ENCODE peak calls at places on chromosome 9, in four cellular contexts. S is iris pigment epithelial cell; W is activated CD4-positive, alpha-beta T cell treated with anti-CD3 and anti-CD28 coated beads, Interleukin-2, amount 50 U/mL, for 48 hours; R is activated naive CD8-positive, alpha-beta T cell treated with anti-CD3 and anti-CD28 coated beads, Interleukin-2, amount 50 U/mL, for 24 hours. E is an unnamed sample.

GRCh38 chr9:2321523-2322148 is 300.0 kb upstream of the VLDLR start:
- DNase-seq in S (no peak), W (no peak), R (no peak), E (no peak)

GRCh38 chr9:137423001-137423809 is at the start of the genes EXD3 and NOXA1:
- DNase-seq in S (peak), W (peak), R (peak), E (peak)

GRCh38 chr9:17134843-17135577 is at the start of gene CNTLN:
- DNase-seq in S (peak), W (peak), R (peak), E (peak)

GRCh38 chr9:133715295-133715865 is 22.8 kb downstream of the SARDH start:
- DNase-seq in S (peak), W (no peak), R (no peak), E (no peak)

GRCh38 chr9:86751207-86751606 is 196.1 kb downstream of the GAS1 start:
- DNase-seq in S (peak), W (no peak), R (no peak), E (no peak)

GRCh38 chr9:72753261-72753893 is 199.5 kb downstream of the ALDH1A1 start:
- DNase-seq in S (peak), W (no peak), R (no peak), E (no peak)

GRCh38 chr9:7210854-7211637 is 453.3 kb downstream of the KDM4C start:
- DNase-seq in S (no peak), W (no peak), R (no peak), E (no peak)

GRCh38 chr9:12785251-12785880 is 10.5 kb downstream of the LURAP1L start:
- DNase-seq in S (peak), W (no peak), R (no peak), E (no peak)

GRCh38 chr9:98127226-98127625 is 8.2 kb upstream of the TRIM14 start:
- DNase-seq in S (no peak), W (no peak), R (no peak), E (no peak)

GRCh38 chr9:116692619-116693018 is 5.5 kb downstream of the TRIM32 start:
- DNase-seq in S (no peak), W (no peak), R (no peak), E (no peak)

GRCh38 chr9:27303219-27303618 is 6.3 kb upstream of the EQTN start:
- DNase-seq in S (peak), W (no peak), R (no peak), E (peak)

GRCh38 chr9:37350486-37351190 is 71.9 kb upstream of the GRHPR start:
- DNase-seq in S (peak), W (no peak), R (no peak), E (no peak)

GRCh38 chr9:2317591-2317990 is 302.4 kb downstream of the SMARCA2 start:
- DNase-seq in S (peak), W (no peak), R (no peak), E (peak)

GRCh38 chr9:98365227-98365669 is 109.8 kb upstream of the TBC1D2 start:
- DNase-seq in S (peak), W (peak), R (peak), E (peak)

GRCh38 chr9:132809677-132810076 is 68.4 kb downstream of the AK8 start:
- DNase-seq in S (no peak), W (no peak), R (no peak), E (no peak)

GRCh38 chr9:82993856-82994605 is 68.9 kb downstream of the RASEF start:
- DNase-seq in S (no peak), W (no peak), R (no peak), E (no peak)

GRCh38 chr9:121309833-121310425 is 42.0 kb downstream of the GSN start:
- DNase-seq in S (no peak), W (no peak), R (no peak), E (no peak)

GRCh38 chr9:104276709-104277245 is 182.7 kb downstream of the SMC2 start:
- DNase-seq in S (peak), W (no peak), R (no peak), E (no peak)

GRCh38 chr9:21989440-21990189 is 4.6 kb downstream of the CDKN2A start:
- DNase-seq in S (no peak), W (no peak), R (no peak), E (no peak)

GRCh38 chr9:21556581-21557427 is 74.7 kb upstream of the IFNE start:
- DNase-seq in S (no peak), W (no peak), R (no peak), E (no peak)

GRCh38 chr9:105142406-105143092 is 101.9 kb upstream of the SLC44A1 start:
- DNase-seq in S (peak), W (no peak), R (no peak), E (no peak)

GRCh38 chr9:90099262-90099982 is 494.6 kb downstream of the GADD45G start:
- DNase-seq in S (peak), W (no peak), R (no peak), E (no peak)

GRCh38 chr9:89881431-89881830 is 276.6 kb downstream of the GADD45G start:
- DNase-seq in S (no peak), W (no peak), R (no peak), E (peak)

GRCh38 chr9:114229236-114229635 is 73.9 kb downstream of the COL27A1 start:
- DNase-seq in S (no peak), W (no peak), R (no peak), E (no peak)

GRCh38 chr9:106621299-106621920 is 241.6 kb upstream of the ZNF462 start:
- DNase-seq in S (no peak), W (no peak), R (no peak), E (no peak)

GRCh38 chr9:131651599-131651998 is 88.3 kb downstream of the RAPGEF1 start:
- DNase-seq in S (peak), W (no peak), R (no peak), E (peak)

GRCh38 chr9:137049544-137050449 is 3.8 kb upstream of the NPDC1 start:
- DNase-seq in S (peak), W (peak), R (peak), E (peak)

GRCh38 chr9:128242828-128243485 is 32.9 kb downstream of the GOLGA2 start:
- DNase-seq in S (no peak), W (no peak), R (no peak), E (no peak)

GRCh38 chr9:113997610-113998009 is 80.5 kb downstream of the AMBP start:
- DNase-seq in S (no peak), W (no peak), R (no peak), E (no peak)

GRCh38 chr9:98890256-98890655 is 53.5 kb upstream of the COL15A1 start:
- DNase-seq in S (no peak), W (no peak), R (no peak), E (no peak)

GRCh38 chr9:137070906-137071275 is 534 bp upstream of the SAPCD2 start:
- DNase-seq in S (no peak), W (no peak), R (no peak), E (no peak)

GRCh38 chr9:5393497-5393896 is 44.2 kb downstream of the PLGRKT start:
- DNase-seq in S (no peak), W (no peak), R (no peak), E (no peak)

GRCh38 chr9:28774433-28775029 is 1201.2 kb upstream of the C9orf72 start:
- DNase-seq in S (peak), W (no peak), R (no peak), E (peak)

E was measured in trophoblast cell.